ENCODE peak calls at places on chromosome 2, in seven cellular contexts. One of them, this sample, is unnamed.

GRCh38 chr2:196703660-196704209 is 64.2 kb downstream of the CCDC150 start:
- DNase-seq in cardiac fibroblast: no peak
- DNase-seq in activated CD8-positive, alpha-beta memory T cell treated with anti-CD3 and anti-CD28 coated beads for 48 hours: no peak
- DNase-seq in tibial artery: no peak
- DNase-seq in T-cell: no peak
- DNase-seq in activated gamma-delta T cell treated with Interleukin-2 at 50 U/mL for 16 hours: no peak
- DNase-seq in NCI-H2081: no peak
- DNase-seq in this sample: no peak

GRCh38 chr2:72147303-72147970 is at the start of gene CYP26B1:
- DNase-seq in activated CD8-positive, alpha-beta memory T cell treated with anti-CD3 and anti-CD28 coated beads for 48 hours: no peak
- DNase-seq in tibial artery: no peak
- DNase-seq in activated gamma-delta T cell treated with Interleukin-2 at 50 U/mL for 16 hours: no peak
- DNase-seq in cardiac fibroblast: no peak
- DNase-seq in NCI-H2081: no peak
- DNase-seq in T-cell: no peak
- DNase-seq in this sample: no peak

GRCh38 chr2:234550511-234551107 is 53.7 kb upstream of the ARL4C start:
- DNase-seq in activated gamma-delta T cell treated with Interleukin-2 at 50 U/mL for 16 hours: peak
- DNase-seq in activated CD8-positive, alpha-beta memory T cell treated with anti-CD3 and anti-CD28 coated beads for 48 hours: peak
- DNase-seq in T-cell: peak
- DNase-seq in cardiac fibroblast: peak
- DNase-seq in NCI-H2081: peak
- DNase-seq in tibial artery: peak
- DNase-seq in this sample: no peak

GRCh38 chr2:192888090-192888489 is 693.4 kb upstream of the TMEFF2 start:
- DNase-seq in tibial artery: no peak
- DNase-seq in cardiac fibroblast: no peak
- DNase-seq in NCI-H2081: no peak
- DNase-seq in activated CD8-positive, alpha-beta memory T cell treated with anti-CD3 and anti-CD28 coated beads for 48 hours: no peak
- DNase-seq in T-cell: no peak
- DNase-seq in activated gamma-delta T cell treated with Interleukin-2 at 50 U/mL for 16 hours: no peak
- DNase-seq in this sample: no peak

GRCh38 chr2:173441222-173441621 is 86.5 kb downstream of the CDCA7 start:
- DNase-seq in NCI-H2081: no peak
- DNase-seq in tibial artery: no peak
- DNase-seq in cardiac fibroblast: peak
- DNase-seq in activated gamma-delta T cell treated with Interleukin-2 at 50 U/mL for 16 hours: no peak
- DNase-seq in T-cell: no peak
- DNase-seq in activated CD8-positive, alpha-beta memory T cell treated with anti-CD3 and anti-CD28 coated beads for 48 hours: no peak
- DNase-seq in this sample: no peak

GRCh38 chr2:146370821-146371220 is 1474.0 kb upstream of the ACVR2A start:
- DNase-seq in activated CD8-positive, alpha-beta memory T cell treated with anti-CD3 and anti-CD28 coated beads for 48 hours: no peak
- DNase-seq in cardiac fibroblast: no peak
- DNase-seq in activated gamma-delta T cell treated with Interleukin-2 at 50 U/mL for 16 hours: no peak
- DNase-seq in NCI-H2081: no peak
- DNase-seq in tibial artery: no peak
- DNase-seq in T-cell: no peak
- DNase-seq in this sample: no peak

GRCh38 chr2:10493636-10494281 is 45.6 kb upstream of the ODC1 start:
- DNase-seq in activated gamma-delta T cell treated with Interleukin-2 at 50 U/mL for 16 hours: peak
- DNase-seq in activated CD8-positive, alpha-beta memory T cell treated with anti-CD3 and anti-CD28 coated beads for 48 hours: peak
- DNase-seq in T-cell: peak
- DNase-seq in NCI-H2081: no peak
- DNase-seq in cardiac fibroblast: peak
- DNase-seq in tibial artery: no peak
- DNase-seq in this sample: no peak

GRCh38 chr2:109528811-109529501 is 84.8 kb downstream of the SEPTIN10 start:
- DNase-seq in activated gamma-delta T cell treated with Interleukin-2 at 50 U/mL for 16 hours: no peak
- DNase-seq in T-cell: no peak
- DNase-seq in cardiac fibroblast: no peak
- DNase-seq in tibial artery: no peak
- DNase-seq in activated CD8-positive, alpha-beta memory T cell treated with anti-CD3 and anti-CD28 coated beads for 48 hours: no peak
- DNase-seq in NCI-H2081: no peak
- DNase-seq in this sample: no peak

GRCh38 chr2:122451040-122451439 is 695.6 kb downstream of the TSN start:
- DNase-seq in cardiac fibroblast: peak
- DNase-seq in NCI-H2081: peak
- DNase-seq in T-cell: no peak
- DNase-seq in activated gamma-delta T cell treated with Interleukin-2 at 50 U/mL for 16 hours: no peak
- DNase-seq in tibial artery: no peak
- DNase-seq in activated CD8-positive, alpha-beta memory T cell treated with anti-CD3 and anti-CD28 coated beads for 48 hours: no peak
- DNase-seq in this sample: no peak

GRCh38 chr2:156157670-156158069 is 174.9 kb downstream of the NR4A2 start:
- DNase-seq in cardiac fibroblast: no peak
- DNase-seq in activated gamma-delta T cell treated with Interleukin-2 at 50 U/mL for 16 hours: no peak
- DNase-seq in tibial artery: no peak
- DNase-seq in NCI-H2081: peak
- DNase-seq in T-cell: no peak
- DNase-seq in activated CD8-positive, alpha-beta memory T cell treated with anti-CD3 and anti-CD28 coated beads for 48 hours: no peak
- DNase-seq in this sample: no peak

GRCh38 chr2:166891727-166892126 is 3.4 kb downstream of the XIRP2 start:
- DNase-seq in cardiac fibroblast: no peak
- DNase-seq in T-cell: no peak
- DNase-seq in activated gamma-delta T cell treated with Interleukin-2 at 50 U/mL for 16 hours: no peak
- DNase-seq in activated CD8-positive, alpha-beta memory T cell treated with anti-CD3 and anti-CD28 coated beads for 48 hours: no peak
- DNase-seq in tibial artery: no peak
- DNase-seq in NCI-H2081: no peak
- DNase-seq in this sample: no peak

GRCh38 chr2:18704224-18704623 is 114.9 kb upstream of the NT5C1B start:
- DNase-seq in NCI-H2081: no peak
- DNase-seq in activated CD8-positive, alpha-beta memory T cell treated with anti-CD3 and anti-CD28 coated beads for 48 hours: no peak
- DNase-seq in T-cell: no peak
- DNase-seq in activated gamma-delta T cell treated with Interleukin-2 at 50 U/mL for 16 hours: no peak
- DNase-seq in cardiac fibroblast: no peak
- DNase-seq in tibial artery: no peak
- DNase-seq in this sample: no peak

GRCh38 chr2:176755537-176756135 is 457.0 kb upstream of the HNRNPA3 start:
- DNase-seq in tibial artery: no peak
- DNase-seq in activated gamma-delta T cell treated with Interleukin-2 at 50 U/mL for 16 hours: no peak
- DNase-seq in T-cell: no peak
- DNase-seq in activated CD8-positive, alpha-beta memory T cell treated with anti-CD3 and anti-CD28 coated beads for 48 hours: no peak
- DNase-seq in NCI-H2081: no peak
- DNase-seq in cardiac fibroblast: no peak
- DNase-seq in this sample: no peak

GRCh38 chr2:136527560-136527959 is 237.8 kb upstream of the THSD7B start:
- DNase-seq in tibial artery: no peak
- DNase-seq in cardiac fibroblast: peak
- DNase-seq in NCI-H2081: no peak
- DNase-seq in activated gamma-delta T cell treated with Interleukin-2 at 50 U/mL for 16 hours: no peak
- DNase-seq in T-cell: no peak
- DNase-seq in activated CD8-positive, alpha-beta memory T cell treated with anti-CD3 and anti-CD28 coated beads for 48 hours: no peak
- DNase-seq in this sample: no peak

GRCh38 chr2:233674995-233675394 is 3.3 kb downstream of the UGT1A9 start:
- DNase-seq in T-cell: no peak
- DNase-seq in activated CD8-positive, alpha-beta memory T cell treated with anti-CD3 and anti-CD28 coated beads for 48 hours: no peak
- DNase-seq in activated gamma-delta T cell treated with Interleukin-2 at 50 U/mL for 16 hours: no peak
- DNase-seq in tibial artery: no peak
- DNase-seq in NCI-H2081: peak
- DNase-seq in cardiac fibroblast: no peak
- DNase-seq in this sample: no peak

GRCh38 chr2:217307023-217307422 is 447.2 kb upstream of the TNP1 start:
- DNase-seq in T-cell: no peak
- DNase-seq in NCI-H2081: no peak
- DNase-seq in tibial artery: no peak
- DNase-seq in activated gamma-delta T cell treated with Interleukin-2 at 50 U/mL for 16 hours: no peak
- DNase-seq in activated CD8-positive, alpha-beta memory T cell treated with anti-CD3 and anti-CD28 coated beads for 48 hours: no peak
- DNase-seq in cardiac fibroblast: no peak
- DNase-seq in this sample: no peak

GRCh38 chr2:20998972-20999905 is 44.6 kb downstream of the APOB start:
- DNase-seq in NCI-H2081: no peak
- DNase-seq in tibial artery: no peak
- DNase-seq in activated CD8-positive, alpha-beta memory T cell treated with anti-CD3 and anti-CD28 coated beads for 48 hours: no peak
- DNase-seq in T-cell: no peak
- DNase-seq in cardiac fibroblast: no peak
- DNase-seq in activated gamma-delta T cell treated with Interleukin-2 at 50 U/mL for 16 hours: no peak
- DNase-seq in this sample: no peak

GRCh38 chr2:217887841-217888665 is 114.7 kb downstream of the TNS1 start:
- DNase-seq in activated gamma-delta T cell treated with Interleukin-2 at 50 U/mL for 16 hours: no peak
- DNase-seq in T-cell: no peak
- DNase-seq in cardiac fibroblast: peak
- DNase-seq in activated CD8-positive, alpha-beta memory T cell treated with anti-CD3 and anti-CD28 coated beads for 48 hours: no peak
- DNase-seq in tibial artery: peak
- DNase-seq in NCI-H2081: no peak
- DNase-seq in this sample: no peak

GRCh38 chr2:174771631-174772491 is 7.6 kb upstream of the CHRNA1 start:
- DNase-seq in NCI-H2081: peak
- DNase-seq in tibial artery: peak
- DNase-seq in activated CD8-positive, alpha-beta memory T cell treated with anti-CD3 and anti-CD28 coated beads for 48 hours: no peak
- DNase-seq in cardiac fibroblast: peak
- DNase-seq in activated gamma-delta T cell treated with Interleukin-2 at 50 U/mL for 16 hours: peak
- DNase-seq in T-cell: peak
- DNase-seq in this sample: no peak

GRCh38 chr2:232075080-232075479 is 113.6 kb downstream of the DIS3L2 start:
- DNase-seq in NCI-H2081: no peak
- DNase-seq in activated CD8-positive, alpha-beta memory T cell treated with anti-CD3 and anti-CD28 coated beads for 48 hours: no peak
- DNase-seq in tibial artery: no peak
- DNase-seq in activated gamma-delta T cell treated with Interleukin-2 at 50 U/mL for 16 hours: no peak
- DNase-seq in cardiac fibroblast: peak
- DNase-seq in T-cell: no peak
- DNase-seq in this sample: no peak

This sample was measured in cortex of kidney.